ENCODE peak calls at places on chromosomes 11 and 22, in five cellular contexts. P is HuH-7.5; U is stimulated activated effector memory CD8-positive, alpha-beta T cell treated with anti-CD3 and anti-CD28 coated beads, Interleukin-12 subunit alpha, Interleukin-12 subunit beta, amount 100 ng/mL, for 72 hours; Q is coronary artery; G is endodermal cell. X is an unnamed sample.

GRCh38 chr11:78587446-78587845 is 12.8 kb upstream of the NARS2 start:
- DNase-seq in P (no peak), U (no peak), Q (no peak), G (no peak), X (no peak)

GRCh38 chr22:40027191-40028097 is 32.7 kb downstream of the FAM83F start:
- DNase-seq in P (no peak), U (no peak), Q (no peak), G (no peak), X (no peak)

GRCh38 chr22:24441406-24442351 is 14.3 kb downstream of the ADORA2A start:
- DNase-seq in P (peak), U (no peak), Q (peak), G (peak), X (no peak)

GRCh38 chr22:32531228-32531627 is 56.6 kb downstream of the FBXO7 start:
- DNase-seq in P (no peak), U (no peak), Q (no peak), G (no peak), X (no peak)

GRCh38 chr11:118167906-118168305 is 8.5 kb downstream of the SCN2B start:
- DNase-seq in P (no peak), U (no peak), Q (no peak), G (no peak), X (no peak)

GRCh38 chr11:100739636-100740035 is 52.5 kb downstream of the ARHGAP42 start:
- DNase-seq in P (no peak), U (no peak), Q (no peak), G (no peak), X (no peak)

GRCh38 chr11:69114811-69115523 is 40.8 kb upstream of the SMIM38 start:
- DNase-seq in P (no peak), U (no peak), Q (no peak), G (no peak), X (no peak)

GRCh38 chr11:47187723-47188122 is 1.5 kb upstream of the PACSIN3 start:
- DNase-seq in P (no peak), U (no peak), Q (no peak), G (no peak), X (no peak)

GRCh38 chr11:30133308-30133707 is 97.5 kb upstream of the FSHB start:
- DNase-seq in P (no peak), U (no peak), Q (no peak), G (no peak), X (no peak)

GRCh38 chr11:69666752-69667536 is 8.2 kb downstream of the LTO1 start:
- DNase-seq in P (no peak), U (no peak), Q (no peak), G (no peak), X (no peak)

GRCh38 chr11:73347067-73347466 is 29.1 kb upstream of the RELT start:
- DNase-seq in P (no peak), U (no peak), Q (no peak), G (no peak), X (no peak)

GRCh38 chr11:108938604-108939003 is 273.7 kb downstream of the DDX10 start:
- DNase-seq in P (no peak), U (no peak), Q (no peak), G (no peak), X (no peak)

GRCh38 chr22:49527611-49528419 is 299.9 kb downstream of the BRD1 start:
- DNase-seq in P (no peak), U (no peak), Q (no peak), G (no peak), X (no peak)

GRCh38 chr11:116502641-116503061 is 270.1 kb downstream of the BUD13 start:
- DNase-seq in P (no peak), U (no peak), Q (peak), G (no peak), X (no peak)

GRCh38 chr11:117910941-117911630 is 18.1 kb downstream of the TMPRSS13 start:
- DNase-seq in P (no peak), U (no peak), Q (peak), G (peak), X (no peak)

GRCh38 chr11:68684385-68685356 is at the start of gene GAL:
- DNase-seq in P (peak), U (no peak), Q (no peak), G (peak), X (no peak)

GRCh38 chr22:45216133-45217003 is 24.3 kb downstream of the KIAA0930 start:
- DNase-seq in P (no peak), U (no peak), Q (no peak), G (peak), X (no peak)

GRCh38 chr11:75133976-75134375 is 16.9 kb upstream of the SLCO2B1 start:
- DNase-seq in P (no peak), U (no peak), Q (no peak), G (peak), X (no peak)

GRCh38 chr11:70578831-70579230 is 180.5 kb downstream of the CTTN start:
- DNase-seq in P (no peak), U (no peak), Q (no peak), G (no peak), X (no peak)

GRCh38 chr11:93817426-93818348 is 32.7 kb downstream of the VSTM5 start:
- DNase-seq in P (no peak), U (no peak), Q (no peak), G (no peak), X (no peak)

GRCh38 chr22:28826921-28827320 is 26.6 kb upstream of the XBP1 start:
- DNase-seq in P (no peak), U (no peak), Q (no peak), G (no peak), X (no peak)

GRCh38 chr11:20112291-20113146 is 47.8 kb downstream of the DBX1 start:
- DNase-seq in P (no peak), U (no peak), Q (peak), G (peak), X (no peak)

GRCh38 chr11:96396637-96397036 is 6.8 kb downstream of the JRKL start:
- DNase-seq in P (no peak), U (no peak), Q (no peak), G (no peak), X (no peak)

GRCh38 chr11:65574963-65575567 is 788 bp upstream of the EHBP1L1 start:
- DNase-seq in P (peak), U (no peak), Q (no peak), G (peak), X (no peak)

GRCh38 chr11:125141178-125141577 is 23.4 kb upstream of the PKNOX2 start:
- DNase-seq in P (no peak), U (no peak), Q (no peak), G (peak), X (no peak)

X was measured in KG1.